ENCODE peak calls at places on chromosomes 7 and 10, in nine cellular contexts. One of them, this sample, is unnamed.

GRCh38 chr7:115618676-115619075 is 411.9 kb downstream of the TFEC start:
- DNase-seq in HT-29: no peak
- DNase-seq in T follicular helper cell: no peak
- DNase-seq in activated T-cell treated with anti-CD3 and anti-CD28 coated beads for 48 hours: no peak
- DNase-seq in HFFc6: peak
- DNase-seq in stimulated activated CD4-positive, alpha-beta T cell treated with anti-CD3 and anti-CD28 coated beads, Interleukin-2, amount 100 ng/mL, for 24 hours: no peak
- DNase-seq in activated CD8-positive, alpha-beta memory T cell treated with anti-CD3 and anti-CD28 coated beads, Interleukin-2, amount 10 ng/mL, durations not matched to agents 7 days and 5 days: no peak
- DNase-seq in GM06990: no peak
- DNase-seq in CD4-positive, alpha-beta T cell: no peak
- DNase-seq in this sample: no peak

GRCh38 chr7:30474893-30475292 is 3.7 kb downstream of the NOD1 start:
- DNase-seq in HT-29: no peak
- DNase-seq in GM06990: no peak
- DNase-seq in activated CD8-positive, alpha-beta memory T cell treated with anti-CD3 and anti-CD28 coated beads, Interleukin-2, amount 10 ng/mL, durations not matched to agents 7 days and 5 days: no peak
- DNase-seq in stimulated activated CD4-positive, alpha-beta T cell treated with anti-CD3 and anti-CD28 coated beads, Interleukin-2, amount 100 ng/mL, for 24 hours: no peak
- DNase-seq in HFFc6: no peak
- DNase-seq in activated T-cell treated with anti-CD3 and anti-CD28 coated beads for 48 hours: no peak
- DNase-seq in T follicular helper cell: no peak
- DNase-seq in CD4-positive, alpha-beta T cell: no peak
- DNase-seq in this sample: no peak

GRCh38 chr10:117647306-117647705 is 104.8 kb downstream of the EMX2 start:
- DNase-seq in activated CD8-positive, alpha-beta memory T cell treated with anti-CD3 and anti-CD28 coated beads, Interleukin-2, amount 10 ng/mL, durations not matched to agents 7 days and 5 days: no peak
- DNase-seq in HT-29: no peak
- DNase-seq in activated T-cell treated with anti-CD3 and anti-CD28 coated beads for 48 hours: no peak
- DNase-seq in HFFc6: no peak
- DNase-seq in CD4-positive, alpha-beta T cell: no peak
- DNase-seq in stimulated activated CD4-positive, alpha-beta T cell treated with anti-CD3 and anti-CD28 coated beads, Interleukin-2, amount 100 ng/mL, for 24 hours: no peak
- DNase-seq in GM06990: no peak
- DNase-seq in T follicular helper cell: no peak
- DNase-seq in this sample: no peak

GRCh38 chr10:93993782-93994668 is at the start of gene PLCE1:
- DNase-seq in HFFc6: no peak
- DNase-seq in T follicular helper cell: no peak
- DNase-seq in activated CD8-positive, alpha-beta memory T cell treated with anti-CD3 and anti-CD28 coated beads, Interleukin-2, amount 10 ng/mL, durations not matched to agents 7 days and 5 days: no peak
- DNase-seq in HT-29: peak
- DNase-seq in GM06990: peak
- DNase-seq in stimulated activated CD4-positive, alpha-beta T cell treated with anti-CD3 and anti-CD28 coated beads, Interleukin-2, amount 100 ng/mL, for 24 hours: no peak
- DNase-seq in CD4-positive, alpha-beta T cell: no peak
- DNase-seq in activated T-cell treated with anti-CD3 and anti-CD28 coated beads for 48 hours: peak
- DNase-seq in this sample: peak

GRCh38 chr7:66779669-66780408 is 39.3 kb downstream of the RABGEF1 start:
- DNase-seq in activated CD8-positive, alpha-beta memory T cell treated with anti-CD3 and anti-CD28 coated beads, Interleukin-2, amount 10 ng/mL, durations not matched to agents 7 days and 5 days: no peak
- DNase-seq in activated T-cell treated with anti-CD3 and anti-CD28 coated beads for 48 hours: no peak
- DNase-seq in GM06990: no peak
- DNase-seq in HFFc6: no peak
- DNase-seq in HT-29: no peak
- DNase-seq in stimulated activated CD4-positive, alpha-beta T cell treated with anti-CD3 and anti-CD28 coated beads, Interleukin-2, amount 100 ng/mL, for 24 hours: no peak
- DNase-seq in T follicular helper cell: no peak
- DNase-seq in CD4-positive, alpha-beta T cell: no peak
- DNase-seq in this sample: peak

GRCh38 chr10:34555653-34556052 is 259.4 kb downstream of the PARD3 start:
- DNase-seq in activated CD8-positive, alpha-beta memory T cell treated with anti-CD3 and anti-CD28 coated beads, Interleukin-2, amount 10 ng/mL, durations not matched to agents 7 days and 5 days: no peak
- DNase-seq in HT-29: no peak
- DNase-seq in T follicular helper cell: no peak
- DNase-seq in activated T-cell treated with anti-CD3 and anti-CD28 coated beads for 48 hours: no peak
- DNase-seq in stimulated activated CD4-positive, alpha-beta T cell treated with anti-CD3 and anti-CD28 coated beads, Interleukin-2, amount 100 ng/mL, for 24 hours: no peak
- DNase-seq in GM06990: no peak
- DNase-seq in HFFc6: no peak
- DNase-seq in CD4-positive, alpha-beta T cell: no peak
- DNase-seq in this sample: no peak

GRCh38 chr7:93921607-93922446 is at the start of gene GNG11:
- DNase-seq in HT-29: no peak
- DNase-seq in GM06990: peak
- DNase-seq in activated T-cell treated with anti-CD3 and anti-CD28 coated beads for 48 hours: peak
- DNase-seq in activated CD8-positive, alpha-beta memory T cell treated with anti-CD3 and anti-CD28 coated beads, Interleukin-2, amount 10 ng/mL, durations not matched to agents 7 days and 5 days: peak
- DNase-seq in CD4-positive, alpha-beta T cell: no peak
- DNase-seq in stimulated activated CD4-positive, alpha-beta T cell treated with anti-CD3 and anti-CD28 coated beads, Interleukin-2, amount 100 ng/mL, for 24 hours: peak
- DNase-seq in HFFc6: peak
- DNase-seq in T follicular helper cell: no peak
- DNase-seq in this sample: peak

GRCh38 chr10:97611473-97611872 is 21.8 kb downstream of the MORN4 start:
- DNase-seq in CD4-positive, alpha-beta T cell: no peak
- DNase-seq in GM06990: no peak
- DNase-seq in activated T-cell treated with anti-CD3 and anti-CD28 coated beads for 48 hours: no peak
- DNase-seq in T follicular helper cell: no peak
- DNase-seq in HFFc6: no peak
- DNase-seq in stimulated activated CD4-positive, alpha-beta T cell treated with anti-CD3 and anti-CD28 coated beads, Interleukin-2, amount 100 ng/mL, for 24 hours: no peak
- DNase-seq in activated CD8-positive, alpha-beta memory T cell treated with anti-CD3 and anti-CD28 coated beads, Interleukin-2, amount 10 ng/mL, durations not matched to agents 7 days and 5 days: no peak
- DNase-seq in HT-29: no peak
- DNase-seq in this sample: no peak

GRCh38 chr7:102318482-102318971 is 31.9 kb downstream of the SH2B2 start:
- DNase-seq in T follicular helper cell: no peak
- DNase-seq in CD4-positive, alpha-beta T cell: no peak
- DNase-seq in activated T-cell treated with anti-CD3 and anti-CD28 coated beads for 48 hours: no peak
- DNase-seq in activated CD8-positive, alpha-beta memory T cell treated with anti-CD3 and anti-CD28 coated beads, Interleukin-2, amount 10 ng/mL, durations not matched to agents 7 days and 5 days: no peak
- DNase-seq in HT-29: peak
- DNase-seq in stimulated activated CD4-positive, alpha-beta T cell treated with anti-CD3 and anti-CD28 coated beads, Interleukin-2, amount 100 ng/mL, for 24 hours: no peak
- DNase-seq in GM06990: no peak
- DNase-seq in HFFc6: no peak
- DNase-seq in this sample: peak

GRCh38 chr10:22252801-22253577 is 35.2 kb upstream of the EBLN1 start:
- DNase-seq in stimulated activated CD4-positive, alpha-beta T cell treated with anti-CD3 and anti-CD28 coated beads, Interleukin-2, amount 100 ng/mL, for 24 hours: peak
- DNase-seq in HFFc6: no peak
- DNase-seq in GM06990: peak
- DNase-seq in activated CD8-positive, alpha-beta memory T cell treated with anti-CD3 and anti-CD28 coated beads, Interleukin-2, amount 10 ng/mL, durations not matched to agents 7 days and 5 days: peak
- DNase-seq in T follicular helper cell: no peak
- DNase-seq in HT-29: no peak
- DNase-seq in activated T-cell treated with anti-CD3 and anti-CD28 coated beads for 48 hours: no peak
- DNase-seq in CD4-positive, alpha-beta T cell: peak
- DNase-seq in this sample: peak

GRCh38 chr7:156475179-156475578 is 165.4 kb upstream of the RNF32 start:
- DNase-seq in T follicular helper cell: no peak
- DNase-seq in stimulated activated CD4-positive, alpha-beta T cell treated with anti-CD3 and anti-CD28 coated beads, Interleukin-2, amount 100 ng/mL, for 24 hours: no peak
- DNase-seq in HT-29: no peak
- DNase-seq in activated T-cell treated with anti-CD3 and anti-CD28 coated beads for 48 hours: no peak
- DNase-seq in GM06990: peak
- DNase-seq in activated CD8-positive, alpha-beta memory T cell treated with anti-CD3 and anti-CD28 coated beads, Interleukin-2, amount 10 ng/mL, durations not matched to agents 7 days and 5 days: no peak
- DNase-seq in HFFc6: no peak
- DNase-seq in CD4-positive, alpha-beta T cell: no peak
- DNase-seq in this sample: no peak

GRCh38 chr10:78706986-78707500 is 361.7 kb upstream of the ZMIZ1 start:
- DNase-seq in activated CD8-positive, alpha-beta memory T cell treated with anti-CD3 and anti-CD28 coated beads, Interleukin-2, amount 10 ng/mL, durations not matched to agents 7 days and 5 days: no peak
- DNase-seq in stimulated activated CD4-positive, alpha-beta T cell treated with anti-CD3 and anti-CD28 coated beads, Interleukin-2, amount 100 ng/mL, for 24 hours: no peak
- DNase-seq in CD4-positive, alpha-beta T cell: no peak
- DNase-seq in HT-29: no peak
- DNase-seq in GM06990: no peak
- DNase-seq in HFFc6: no peak
- DNase-seq in activated T-cell treated with anti-CD3 and anti-CD28 coated beads for 48 hours: no peak
- DNase-seq in T follicular helper cell: no peak
- DNase-seq in this sample: no peak

GRCh38 chr7:116592445-116592844 is 67.6 kb downstream of the CAV1 start:
- DNase-seq in GM06990: no peak
- DNase-seq in stimulated activated CD4-positive, alpha-beta T cell treated with anti-CD3 and anti-CD28 coated beads, Interleukin-2, amount 100 ng/mL, for 24 hours: no peak
- DNase-seq in T follicular helper cell: no peak
- DNase-seq in CD4-positive, alpha-beta T cell: no peak
- DNase-seq in activated T-cell treated with anti-CD3 and anti-CD28 coated beads for 48 hours: no peak
- DNase-seq in activated CD8-positive, alpha-beta memory T cell treated with anti-CD3 and anti-CD28 coated beads, Interleukin-2, amount 10 ng/mL, durations not matched to agents 7 days and 5 days: no peak
- DNase-seq in HFFc6: no peak
- DNase-seq in HT-29: peak
- DNase-seq in this sample: peak

GRCh38 chr10:16384064-16384463 is 52.7 kb upstream of the PTER start:
- DNase-seq in CD4-positive, alpha-beta T cell: no peak
- DNase-seq in stimulated activated CD4-positive, alpha-beta T cell treated with anti-CD3 and anti-CD28 coated beads, Interleukin-2, amount 100 ng/mL, for 24 hours: no peak
- DNase-seq in T follicular helper cell: no peak
- DNase-seq in GM06990: no peak
- DNase-seq in activated T-cell treated with anti-CD3 and anti-CD28 coated beads for 48 hours: no peak
- DNase-seq in HT-29: no peak
- DNase-seq in activated CD8-positive, alpha-beta memory T cell treated with anti-CD3 and anti-CD28 coated beads, Interleukin-2, amount 10 ng/mL, durations not matched to agents 7 days and 5 days: no peak
- DNase-seq in HFFc6: no peak
- DNase-seq in this sample: no peak

GRCh38 chr10:129864601-129865126 is 99.4 kb downstream of the EBF3 start:
- DNase-seq in GM06990: no peak
- DNase-seq in HT-29: no peak
- DNase-seq in CD4-positive, alpha-beta T cell: no peak
- DNase-seq in stimulated activated CD4-positive, alpha-beta T cell treated with anti-CD3 and anti-CD28 coated beads, Interleukin-2, amount 100 ng/mL, for 24 hours: no peak
- DNase-seq in T follicular helper cell: no peak
- DNase-seq in HFFc6: no peak
- DNase-seq in activated CD8-positive, alpha-beta memory T cell treated with anti-CD3 and anti-CD28 coated beads, Interleukin-2, amount 10 ng/mL, durations not matched to agents 7 days and 5 days: no peak
- DNase-seq in activated T-cell treated with anti-CD3 and anti-CD28 coated beads for 48 hours: no peak
- DNase-seq in this sample: no peak

GRCh38 chr7:106813705-106814305 is 51.3 kb upstream of the PIK3CG start:
- DNase-seq in HT-29: no peak
- DNase-seq in activated CD8-positive, alpha-beta memory T cell treated with anti-CD3 and anti-CD28 coated beads, Interleukin-2, amount 10 ng/mL, durations not matched to agents 7 days and 5 days: no peak
- DNase-seq in GM06990: no peak
- DNase-seq in T follicular helper cell: no peak
- DNase-seq in stimulated activated CD4-positive, alpha-beta T cell treated with anti-CD3 and anti-CD28 coated beads, Interleukin-2, amount 100 ng/mL, for 24 hours: no peak
- DNase-seq in activated T-cell treated with anti-CD3 and anti-CD28 coated beads for 48 hours: no peak
- DNase-seq in HFFc6: peak
- DNase-seq in CD4-positive, alpha-beta T cell: no peak
- DNase-seq in this sample: no peak

GRCh38 chr10:52216852-52217251 is 97.2 kb upstream of the DKK1 start:
- DNase-seq in HT-29: peak
- DNase-seq in GM06990: peak
- DNase-seq in activated CD8-positive, alpha-beta memory T cell treated with anti-CD3 and anti-CD28 coated beads, Interleukin-2, amount 10 ng/mL, durations not matched to agents 7 days and 5 days: no peak
- DNase-seq in activated T-cell treated with anti-CD3 and anti-CD28 coated beads for 48 hours: no peak
- DNase-seq in stimulated activated CD4-positive, alpha-beta T cell treated with anti-CD3 and anti-CD28 coated beads, Interleukin-2, amount 100 ng/mL, for 24 hours: no peak
- DNase-seq in T follicular helper cell: no peak
- DNase-seq in HFFc6: peak
- DNase-seq in CD4-positive, alpha-beta T cell: no peak
- DNase-seq in this sample: peak

GRCh38 chr10:42149027-42149700 is 489.2 kb downstream of the ZNF33B start:
- DNase-seq in stimulated activated CD4-positive, alpha-beta T cell treated with anti-CD3 and anti-CD28 coated beads, Interleukin-2, amount 100 ng/mL, for 24 hours: no peak
- DNase-seq in HFFc6: no peak
- DNase-seq in activated T-cell treated with anti-CD3 and anti-CD28 coated beads for 48 hours: no peak
- DNase-seq in HT-29: no peak
- DNase-seq in activated CD8-positive, alpha-beta memory T cell treated with anti-CD3 and anti-CD28 coated beads, Interleukin-2, amount 10 ng/mL, durations not matched to agents 7 days and 5 days: no peak
- DNase-seq in T follicular helper cell: no peak
- DNase-seq in GM06990: no peak
- DNase-seq in CD4-positive, alpha-beta T cell: no peak
- DNase-seq in this sample: no peak

GRCh38 chr10:86301971-86302370 is 64.6 kb downstream of the GRID1 start:
- DNase-seq in HT-29: no peak
- DNase-seq in activated T-cell treated with anti-CD3 and anti-CD28 coated beads for 48 hours: no peak
- DNase-seq in GM06990: no peak
- DNase-seq in CD4-positive, alpha-beta T cell: no peak
- DNase-seq in T follicular helper cell: no peak
- DNase-seq in stimulated activated CD4-positive, alpha-beta T cell treated with anti-CD3 and anti-CD28 coated beads, Interleukin-2, amount 100 ng/mL, for 24 hours: no peak
- DNase-seq in activated CD8-positive, alpha-beta memory T cell treated with anti-CD3 and anti-CD28 coated beads, Interleukin-2, amount 10 ng/mL, durations not matched to agents 7 days and 5 days: no peak
- DNase-seq in HFFc6: no peak
- DNase-seq in this sample: no peak